ENCODE peak calls at places on chromosomes 5 and 9, in five cellular contexts. One of them, this sample, is unnamed.

GRCh38 chr5:82222597-82223574 is 55.3 kb downstream of the RPS23 start:
- DNase-seq in HepG2: no peak
- DNase-seq in H1: no peak
- DNase-seq in K562: no peak
- DNase-seq in GM12878: no peak
- DNase-seq in this sample: no peak

GRCh38 chr5:180394031-180394636 is 41.0 kb upstream of the GFPT2 start:
- DNase-seq in K562: peak
- DNase-seq in H1: no peak
- DNase-seq in HepG2: no peak
- DNase-seq in GM12878: no peak
- DNase-seq in this sample: no peak

GRCh38 chr5:10579537-10580521 is 16.0 kb downstream of the ANKRD33B start:
- DNase-seq in K562: no peak
- DNase-seq in HepG2: no peak
- DNase-seq in H1: no peak
- DNase-seq in GM12878: no peak
- DNase-seq in this sample: no peak

GRCh38 chr5:137158691-137159090 is 340.4 kb downstream of the SPOCK1 start:
- DNase-seq in H1: no peak
- DNase-seq in HepG2: no peak
- DNase-seq in K562: no peak
- DNase-seq in GM12878: no peak
- DNase-seq in this sample: no peak

GRCh38 chr5:93705896-93706295 is 35.5 kb downstream of the POU5F2 start:
- DNase-seq in K562: no peak
- DNase-seq in GM12878: no peak
- DNase-seq in H1: no peak
- DNase-seq in HepG2: no peak
- DNase-seq in this sample: no peak

GRCh38 chr9:118882674-118883073 is 486.6 kb downstream of the BRINP1 start:
- DNase-seq in GM12878: no peak
- DNase-seq in H1: no peak
- DNase-seq in HepG2: no peak
- DNase-seq in K562: no peak
- DNase-seq in this sample: no peak

GRCh38 chr9:84874583-84874982 is 205.1 kb downstream of the NTRK2 start:
- DNase-seq in GM12878: no peak
- DNase-seq in HepG2: no peak
- DNase-seq in H1: no peak
- DNase-seq in K562: no peak
- DNase-seq in this sample: no peak

GRCh38 chr9:131233989-131234388 is 42.3 kb downstream of the FAM78A start:
- DNase-seq in HepG2: no peak
- DNase-seq in K562: no peak
- DNase-seq in H1: no peak
- DNase-seq in GM12878: no peak
- DNase-seq in this sample: no peak

GRCh38 chr9:101635020-101635419 is 40.3 kb upstream of the PPP3R2 start:
- DNase-seq in H1: no peak
- DNase-seq in HepG2: no peak
- DNase-seq in K562: no peak
- DNase-seq in GM12878: no peak
- DNase-seq in this sample: no peak

GRCh38 chr9:73176450-73176875 is 24.8 kb downstream of the ANXA1 start:
- DNase-seq in HepG2: no peak
- DNase-seq in K562: no peak
- DNase-seq in H1: no peak
- DNase-seq in GM12878: no peak
- DNase-seq in this sample: peak

GRCh38 chr5:93328833-93329232 is 252.2 kb downstream of the NR2F1-AS1 start:
- DNase-seq in HepG2: no peak
- DNase-seq in GM12878: no peak
- DNase-seq in H1: no peak
- DNase-seq in K562: no peak
- DNase-seq in this sample: no peak

GRCh38 chr5:138454121-138454520 is 11.2 kb upstream of the EGR1 start:
- DNase-seq in HepG2: no peak
- DNase-seq in GM12878: no peak
- DNase-seq in K562: no peak
- DNase-seq in H1: no peak
- DNase-seq in this sample: no peak

GRCh38 chr5:151310932-151311331 is 7.4 kb upstream of the SLC36A3 start:
- DNase-seq in HepG2: no peak
- DNase-seq in H1: no peak
- DNase-seq in K562: no peak
- DNase-seq in GM12878: no peak
- DNase-seq in this sample: no peak

GRCh38 chr5:82023530-82024095 is 51.8 kb downstream of the ATG10 start:
- DNase-seq in GM12878: no peak
- DNase-seq in K562: no peak
- DNase-seq in HepG2: no peak
- DNase-seq in H1: no peak
- DNase-seq in this sample: no peak

GRCh38 chr5:141906972-141907371 is 16.7 kb upstream of the DELE1 start:
- DNase-seq in K562: peak
- DNase-seq in GM12878: no peak
- DNase-seq in HepG2: no peak
- DNase-seq in H1: no peak
- DNase-seq in this sample: no peak

GRCh38 chr9:477146-477545 is 262.5 kb downstream of the DOCK8 start:
- DNase-seq in GM12878: no peak
- DNase-seq in HepG2: no peak
- DNase-seq in H1: no peak
- DNase-seq in K562: no peak
- DNase-seq in this sample: no peak

GRCh38 chr5:140295414-140295813 is 7.5 kb downstream of the PFDN1 start:
- DNase-seq in GM12878: no peak
- DNase-seq in HepG2: peak
- DNase-seq in K562: no peak
- DNase-seq in H1: no peak
- DNase-seq in this sample: no peak

GRCh38 chr5:178786859-178787499 is 56.5 kb upstream of the ZNF354A start:
- DNase-seq in HepG2: peak
- DNase-seq in GM12878: no peak
- DNase-seq in H1: no peak
- DNase-seq in K562: no peak
- DNase-seq in this sample: no peak
- TF ChIP-seq SRF in HepG2: no peak
- TF ChIP-seq SRF in GM12878: no peak
- TF ChIP-seq SRF in H1: no peak
- TF ChIP-seq SRF in K562: no peak
- TF ChIP-seq SRF in this sample: no peak

DNA sequence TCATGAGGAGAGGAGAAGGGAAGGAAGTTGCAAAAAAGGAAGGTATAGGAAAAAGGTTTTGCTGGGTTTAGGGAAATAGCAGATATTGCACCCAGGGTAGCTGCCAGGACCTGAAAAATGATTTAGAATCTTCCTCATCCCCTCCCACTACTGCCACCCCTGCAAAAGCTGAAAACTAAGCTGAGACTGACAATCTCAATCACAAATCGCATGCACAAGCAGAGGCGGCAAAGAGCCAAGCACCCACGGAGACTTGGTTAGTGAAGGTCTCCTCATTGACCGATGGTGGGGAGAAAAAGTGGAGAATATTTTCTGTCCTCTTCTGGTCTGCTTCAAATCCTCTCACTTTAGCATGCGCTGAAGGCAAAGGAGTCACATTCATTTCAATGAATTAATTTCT is 39.1 kb upstream of the PAM start:
- DNase-seq in H1: no peak
- DNase-seq in K562: no peak
- DNase-seq in HepG2: no peak
- DNase-seq in GM12878: no peak
- DNase-seq in this sample: no peak
- TF ChIP-seq SRF in H1: no peak
- TF ChIP-seq SRF in K562: no peak
- TF ChIP-seq SRF in HepG2: no peak
- TF ChIP-seq SRF in GM12878: no peak
- TF ChIP-seq SRF in this sample: no peak

GRCh38 chr5:118553662-118554061 is 434.7 kb downstream of the DTWD2 start:
- DNase-seq in K562: no peak
- DNase-seq in HepG2: no peak
- DNase-seq in H1: no peak
- DNase-seq in GM12878: no peak
- DNase-seq in this sample: no peak
- TF ChIP-seq SRF in K562: no peak
- TF ChIP-seq SRF in HepG2: no peak
- TF ChIP-seq SRF in H1: no peak
- TF ChIP-seq SRF in GM12878: no peak
- TF ChIP-seq SRF in this sample: no peak

GRCh38 chr5:14164764-14165163 is 21.6 kb downstream of the TRIO start:
- DNase-seq in K562: no peak
- DNase-seq in HepG2: no peak
- DNase-seq in GM12878: no peak
- DNase-seq in H1: no peak
- DNase-seq in this sample: no peak

GRCh38 chr5:14165375-14166091 is 22.4 kb downstream of the TRIO start:
- DNase-seq in GM12878: no peak
- DNase-seq in H1: no peak
- DNase-seq in K562: no peak
- DNase-seq in HepG2: peak
- DNase-seq in this sample: peak

GRCh38 chr5:14167211-14167845 is 24.2 kb downstream of the TRIO start:
- DNase-seq in K562: no peak
- DNase-seq in H1: no peak
- DNase-seq in GM12878: no peak
- DNase-seq in HepG2: no peak
- DNase-seq in this sample: no peak

GRCh38 chr5:14168139-14168792 is 25.1 kb downstream of the TRIO start:
- DNase-seq in GM12878: no peak
- DNase-seq in H1: no peak
- DNase-seq in HepG2: no peak
- DNase-seq in K562: no peak
- DNase-seq in this sample: no peak

DNA sequence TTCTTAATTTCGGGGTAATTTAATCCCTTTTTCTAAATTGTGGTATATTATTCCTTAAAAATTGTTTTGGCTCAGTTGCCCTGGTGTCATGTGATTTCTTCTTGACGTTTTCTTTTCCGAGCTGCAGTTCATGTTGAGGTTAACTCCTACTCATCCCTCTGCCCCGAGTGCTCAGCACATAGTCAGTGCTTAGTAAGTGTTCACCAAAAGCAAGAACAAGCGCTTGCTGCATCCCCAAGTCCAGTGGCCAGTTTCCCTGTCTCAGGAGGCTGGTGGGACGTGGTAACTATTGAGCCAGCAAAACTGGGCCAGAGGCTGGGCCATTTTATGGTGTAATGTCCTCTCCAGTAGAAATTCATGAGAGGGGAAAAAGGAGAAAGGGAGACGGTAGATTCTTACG is 23.3 kb downstream of the TRIO start:
- DNase-seq in GM12878: no peak
- DNase-seq in K562: no peak
- DNase-seq in HepG2: no peak
- DNase-seq in H1: no peak
- DNase-seq in this sample: no peak
- TF ChIP-seq SRF in GM12878: no peak
- TF ChIP-seq SRF in K562: no peak
- TF ChIP-seq SRF in HepG2: no peak
- TF ChIP-seq SRF in H1: no peak
- TF ChIP-seq SRF in this sample: no peak

GRCh38 chr5:57085306-57086081 is 88.4 kb upstream of the GPBP1 start:
- DNase-seq in HepG2: no peak
- DNase-seq in H1: no peak
- DNase-seq in GM12878: no peak
- DNase-seq in K562: no peak
- DNase-seq in this sample: no peak
- TF ChIP-seq SRF in HepG2: no peak
- TF ChIP-seq SRF in H1: no peak
- TF ChIP-seq SRF in GM12878: no peak
- TF ChIP-seq SRF in K562: no peak
- TF ChIP-seq SRF in this sample: no peak

GRCh38 chr9:128792978-128793686 is 6.1 kb downstream of the TBC1D13 start:
- DNase-seq in HepG2: no peak
- DNase-seq in K562: peak
- DNase-seq in H1: no peak
- DNase-seq in GM12878: no peak
- DNase-seq in this sample: no peak
- TF ChIP-seq SRF in HepG2: no peak
- TF ChIP-seq SRF in K562: no peak
- TF ChIP-seq SRF in H1: no peak
- TF ChIP-seq SRF in GM12878: no peak
- TF ChIP-seq SRF in this sample: no peak